ENCODE peak calls at places on chromosomes 1 and 21, in eight cellular contexts. H is HCT116, A is mesendoderm, K is H1, N is keratinocyte, T is fibroblast of lung, P is NT2/D1, C is PC-3. V is an unnamed sample. For H3K4me1, the result is how much of the 10 kb centered on the place peaks cover.

GRCh38 chr1:60850084-60850483 is 232.3 kb upstream of the NFIA start:
- DNase-seq in H (no peak), A (no peak), K (no peak), N (no peak), T (no peak), P (no peak), C (no peak), V (no peak)

GRCh38 chr1:156481527-156481926 is 19.0 kb downstream of the MEF2D start:
- DNase-seq in H (no peak), A (no peak), K (no peak), N (no peak), T (no peak), P (no peak), C (no peak), V (no peak)

GRCh38 chr1:95039360-95040031 is 33.3 kb downstream of the ALG14 start:
- DNase-seq in H (no peak), A (peak), K (no peak), N (no peak), T (no peak), P (no peak), C (peak), V (no peak)

GRCh38 chr21:33418686-33419085 is 15.5 kb downstream of the IFNGR2 start:
- DNase-seq in H (no peak), A (no peak), K (no peak), N (no peak), T (peak), P (no peak), C (no peak), V (peak)

GRCh38 chr1:2543543-2544092 is 12.6 kb upstream of the TNFRSF14 start:
- DNase-seq in H (no peak), A (no peak), K (no peak), N (no peak), T (peak), P (no peak), C (no peak), V (no peak)

GRCh38 chr1:168664069-168664834 is 64.8 kb downstream of the DPT start:
- DNase-seq in H (no peak), A (no peak), K (no peak), N (no peak), T (no peak), P (no peak), C (no peak), V (no peak)

GRCh38 chr1:25571522-25571970 is 28.1 kb downstream of the LDLRAP1 start:
- DNase-seq in H (no peak), A (no peak), K (no peak), N (no peak), T (no peak), P (no peak), C (no peak), V (no peak)

GRCh38 chr1:169212088-169212487 is 105.6 kb downstream of the ATP1B1 start:
- DNase-seq in H (no peak), A (no peak), K (no peak), N (no peak), T (no peak), P (no peak), C (no peak), V (no peak)

GRCh38 chr1:24186993-24187790 is at the start of gene IFNLR1:
- DNase-seq in H (peak), A (peak), K (peak), N (no peak), T (no peak), P (peak), C (peak), V (peak)

GRCh38 chr1:219312967-219313366 is 139.3 kb downstream of the LYPLAL1 start:
- DNase-seq in H (no peak), A (no peak), K (no peak), N (no peak), T (peak), P (no peak), C (peak), V (peak)

GRCh38 chr1:55313903-55314302 is 98.7 kb upstream of the USP24 start:
- DNase-seq in H (no peak), A (peak), K (no peak), N (no peak), T (no peak), P (no peak), C (no peak), V (no peak)

GRCh38 chr1:186875874-186876273 is 47.1 kb downstream of the PLA2G4A start:
- DNase-seq in H (no peak), A (no peak), K (no peak), N (no peak), T (no peak), P (no peak), C (no peak), V (no peak)

GRCh38 chr1:227934476-227935313 is 13.0 kb downstream of the WNT9A start:
- DNase-seq in H (peak), A (peak), K (no peak), N (peak), T (peak), P (no peak), C (peak), V (peak)

GRCh38 chr1:4668738-4669700 is 14.6 kb downstream of the AJAP1 start:
- DNase-seq in H (no peak), A (peak), K (no peak), N (peak), T (no peak), P (no peak), C (peak), V (no peak)

GRCh38 chr1:171217658-171218443 is 30.4 kb upstream of the FMO1 start:
- DNase-seq in H (no peak), A (no peak), K (no peak), N (peak), T (no peak), P (no peak), C (no peak), V (no peak)

GRCh38 chr1:158830074-158830677 is 975 bp upstream of the MNDA start:
- DNase-seq in H (no peak), A (no peak), K (no peak), N (no peak), T (no peak), P (no peak), C (no peak), V (no peak)

GRCh38 chr1:16215882-16216753 is 3.7 kb upstream of the ARHGEF19 start:
- DNase-seq in H (peak), A (peak), K (peak), N (no peak), T (peak), P (peak), C (peak), V (peak)
- H3K9ac ChIP-seq in H (peak), A (peak), K (no peak), N (peak), T (no peak), P (no peak), C (peak), V (peak)

GRCh38 chr1:226603976-226604845 is 55.6 kb downstream of the STUM start:
- DNase-seq in H (no peak), A (peak), K (peak), N (no peak), T (no peak), P (peak), C (no peak), V (peak)
- H3K4me1 ChIP-seq in H (under half), A (under half), K (under half), N (under half), T (under half), P (half or more), C (under half), V (half or more)

GRCh38 chr1:226349801-226350503 is 41.0 kb upstream of the LIN9 start:
- DNase-seq in H (no peak), A (no peak), K (no peak), N (no peak), T (no peak), P (no peak), C (no peak), V (no peak)

GRCh38 chr1:226344441-226345120 is 35.6 kb upstream of the LIN9 start:
- DNase-seq in H (no peak), A (no peak), K (no peak), N (no peak), T (no peak), P (no peak), C (no peak), V (no peak)

GRCh38 chr1:226351709-226352108 is 42.7 kb upstream of the LIN9 start:
- DNase-seq in H (no peak), A (peak), K (no peak), N (no peak), T (no peak), P (no peak), C (peak), V (no peak)

GRCh38 chr1:226350504-226350865 is 41.5 kb upstream of the LIN9 start:
- DNase-seq in H (no peak), A (no peak), K (no peak), N (no peak), T (no peak), P (no peak), C (no peak), V (no peak)

DNA sequence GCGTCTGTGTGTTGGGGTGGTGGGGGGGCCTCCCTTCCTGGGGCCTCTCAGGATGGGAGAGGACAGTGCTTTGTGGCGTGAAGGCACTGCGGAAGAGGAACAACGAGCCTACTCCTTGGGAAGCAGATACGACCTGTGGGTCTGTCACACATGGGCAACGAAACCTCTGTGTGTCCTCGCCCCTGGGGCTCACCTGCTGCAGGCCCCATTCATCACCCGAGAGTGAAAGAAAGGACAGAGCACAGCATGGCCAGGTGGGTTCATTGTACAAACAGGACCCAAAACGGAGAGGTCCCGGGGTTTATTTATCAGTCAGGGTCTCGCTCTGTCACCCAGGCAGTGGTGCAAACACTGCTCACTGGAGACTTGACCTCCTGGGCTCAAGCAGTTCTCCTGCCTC is 40.1 kb upstream of the LIN9 start:
- DNase-seq in H (no peak), A (no peak), K (no peak), N (no peak), T (no peak), P (no peak), C (no peak), V (no peak)
- H3K9ac ChIP-seq in H (no peak), A (no peak), K (no peak), N (no peak), T (no peak), P (no peak), C (no peak), V (no peak)

GRCh38 chr21:45088116-45088515 is 13.7 kb downstream of the ADARB1 start:
- DNase-seq in H (no peak), A (no peak), K (no peak), N (no peak), T (no peak), P (no peak), C (no peak), V (no peak)

GRCh38 chr21:45086342-45086958 is 12.1 kb downstream of the ADARB1 start:
- DNase-seq in H (no peak), A (no peak), K (no peak), N (no peak), T (no peak), P (no peak), C (no peak), V (no peak)

GRCh38 chr21:45088729-45089128 is 14.3 kb downstream of the ADARB1 start:
- DNase-seq in H (no peak), A (no peak), K (no peak), N (no peak), T (no peak), P (no peak), C (peak), V (no peak)

GRCh38 chr21:45085700-45086099 is 11.3 kb downstream of the ADARB1 start:
- DNase-seq in H (no peak), A (no peak), K (no peak), N (no peak), T (no peak), P (no peak), C (no peak), V (no peak)

DNA sequence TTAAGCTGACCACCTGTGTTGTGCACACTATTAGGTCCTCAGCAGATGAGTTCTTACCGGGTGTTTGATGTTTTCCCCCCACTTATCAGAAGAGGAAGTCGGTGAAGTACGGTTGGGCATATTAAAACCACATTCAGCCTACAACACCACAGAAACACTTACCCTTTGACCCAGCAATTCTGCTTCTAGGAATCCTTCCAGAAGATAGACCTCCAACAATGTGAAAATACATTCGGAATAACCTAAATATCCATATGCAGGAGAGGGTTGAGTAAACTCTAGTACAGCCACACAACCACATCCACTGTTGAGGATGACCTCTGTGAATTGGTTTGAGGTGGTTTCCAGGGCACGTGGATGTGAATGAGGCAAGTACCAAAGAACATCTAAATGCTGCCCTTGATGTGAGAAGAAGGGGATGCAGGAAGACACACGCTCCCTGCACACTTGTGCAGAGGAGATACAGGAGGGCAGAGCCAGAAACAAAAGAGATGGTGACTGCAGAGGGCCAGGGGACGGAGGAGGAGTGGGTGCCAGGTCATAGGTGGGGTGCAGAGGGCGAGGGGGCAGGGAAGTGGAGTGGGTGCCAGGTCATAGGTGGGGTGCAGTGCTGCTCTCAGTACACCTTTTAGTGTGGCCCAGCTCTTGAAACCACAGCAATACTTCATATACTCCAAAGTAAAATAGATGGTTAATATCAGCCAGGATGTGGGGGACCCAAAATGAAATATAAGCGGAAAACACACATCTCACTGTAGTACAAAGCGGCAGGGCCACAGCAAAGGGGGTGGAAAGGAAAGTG is 12.8 kb downstream of the ADARB1 start:
- DNase-seq in H (no peak), A (no peak), K (no peak), N (no peak), T (peak), P (no peak), C (no peak), V (no peak)
- H3K4me1 ChIP-seq in H (under half), A (under half), K (under half), N (under half), T (under half), P (under half), C (under half), V (under half)